ENCODE peak calls at places on chromosomes 1 and 21, in six cellular contexts. One of them, this sample, is unnamed. For H3K4me1, the result is how much of the 10 kb centered on the place peaks cover.

GRCh38 chr1:153476491-153477093 is 16.1 kb upstream of the S100A7 start:
- DNase-seq in IMR-90: no peak
- DNase-seq in fibroblast of lung: no peak
- DNase-seq in psoas muscle: no peak
- DNase-seq in GM23338: no peak
- DNase-seq in sigmoid colon: no peak
- DNase-seq in this sample: no peak

GRCh38 chr1:95086949-95087533 is 14.3 kb upstream of the ALG14 start:
- DNase-seq in IMR-90: peak
- DNase-seq in fibroblast of lung: peak
- DNase-seq in psoas muscle: no peak
- DNase-seq in GM23338: peak
- DNase-seq in sigmoid colon: no peak
- DNase-seq in this sample: peak

GRCh38 chr1:110265186-110265585 is 55.1 kb downstream of the KCNC4 start:
- DNase-seq in IMR-90: no peak
- DNase-seq in fibroblast of lung: no peak
- DNase-seq in psoas muscle: no peak
- DNase-seq in GM23338: no peak
- DNase-seq in sigmoid colon: no peak
- DNase-seq in this sample: no peak

GRCh38 chr1:47996406-47997226 is 569 bp downstream of the TRABD2B start:
- DNase-seq in IMR-90: no peak
- DNase-seq in fibroblast of lung: no peak
- DNase-seq in psoas muscle: peak
- DNase-seq in GM23338: peak
- DNase-seq in sigmoid colon: no peak
- DNase-seq in this sample: no peak

GRCh38 chr1:107936498-107937481 is 28.2 kb downstream of the VAV3 start:
- DNase-seq in IMR-90: peak
- DNase-seq in fibroblast of lung: peak
- DNase-seq in psoas muscle: peak
- DNase-seq in GM23338: peak
- DNase-seq in sigmoid colon: peak
- DNase-seq in this sample: peak

GRCh38 chr1:202133016-202133415 is 10.3 kb downstream of the GPR37L1 start:
- DNase-seq in IMR-90: no peak
- DNase-seq in fibroblast of lung: no peak
- DNase-seq in psoas muscle: peak
- DNase-seq in GM23338: no peak
- DNase-seq in sigmoid colon: peak
- DNase-seq in this sample: no peak

GRCh38 chr1:196598902-196599301 is 9.3 kb downstream of the KCNT2 start:
- DNase-seq in IMR-90: no peak
- DNase-seq in fibroblast of lung: no peak
- DNase-seq in psoas muscle: no peak
- DNase-seq in GM23338: no peak
- DNase-seq in sigmoid colon: no peak
- DNase-seq in this sample: no peak

GRCh38 chr1:151047925-151048644 is 534 bp downstream of the C1orf56 start:
- DNase-seq in IMR-90: peak
- DNase-seq in fibroblast of lung: peak
- DNase-seq in psoas muscle: peak
- DNase-seq in GM23338: peak
- DNase-seq in sigmoid colon: peak
- DNase-seq in this sample: peak

GRCh38 chr21:33069645-33069993 is 322 bp upstream of the OLIG1 start:
- DNase-seq in IMR-90: no peak
- DNase-seq in fibroblast of lung: no peak
- DNase-seq in psoas muscle: no peak
- DNase-seq in GM23338: no peak
- DNase-seq in sigmoid colon: no peak
- DNase-seq in this sample: no peak

GRCh38 chr21:38861989-38862683 is 56.4 kb downstream of the ETS2 start:
- DNase-seq in IMR-90: no peak
- DNase-seq in fibroblast of lung: no peak
- DNase-seq in psoas muscle: no peak
- DNase-seq in GM23338: no peak
- DNase-seq in sigmoid colon: no peak
- DNase-seq in this sample: no peak

GRCh38 chr1:2230781-2231666 is 2.9 kb downstream of the SKI start:
- DNase-seq in IMR-90: no peak
- DNase-seq in fibroblast of lung: peak
- DNase-seq in psoas muscle: no peak
- DNase-seq in GM23338: peak
- DNase-seq in sigmoid colon: no peak
- DNase-seq in this sample: no peak

GRCh38 chr1:15409400-15410222 is at the start of gene EFHD2:
- DNase-seq in IMR-90: peak
- DNase-seq in fibroblast of lung: peak
- DNase-seq in psoas muscle: peak
- DNase-seq in GM23338: peak
- DNase-seq in sigmoid colon: peak
- DNase-seq in this sample: peak

GRCh38 chr1:94539496-94539895 is 2.1 kb downstream of the F3 start:
- DNase-seq in IMR-90: peak
- DNase-seq in fibroblast of lung: no peak
- DNase-seq in psoas muscle: no peak
- DNase-seq in GM23338: no peak
- DNase-seq in sigmoid colon: no peak
- DNase-seq in this sample: no peak

GRCh38 chr1:28580706-28581530 is 11.1 kb upstream of the RAB42 start:
- DNase-seq in IMR-90: peak
- DNase-seq in fibroblast of lung: peak
- DNase-seq in psoas muscle: no peak
- DNase-seq in GM23338: peak
- DNase-seq in sigmoid colon: no peak
- DNase-seq in this sample: no peak

GRCh38 chr1:192088496-192088895 is 69.8 kb upstream of the RGS18 start:
- DNase-seq in IMR-90: no peak
- DNase-seq in fibroblast of lung: no peak
- DNase-seq in psoas muscle: no peak
- DNase-seq in GM23338: no peak
- DNase-seq in sigmoid colon: no peak
- DNase-seq in this sample: no peak

GRCh38 chr1:189149547-189150375 is 1327.9 kb downstream of the BRINP3 start:
- DNase-seq in IMR-90: no peak
- DNase-seq in fibroblast of lung: no peak
- DNase-seq in psoas muscle: no peak
- DNase-seq in GM23338: peak
- DNase-seq in sigmoid colon: no peak
- DNase-seq in this sample: no peak

GRCh38 chr1:22602060-22602740 is 34.2 kb upstream of the C1QA start:
- DNase-seq in IMR-90: no peak
- DNase-seq in fibroblast of lung: no peak
- DNase-seq in psoas muscle: no peak
- DNase-seq in GM23338: no peak
- DNase-seq in sigmoid colon: no peak
- DNase-seq in this sample: no peak

GRCh38 chr21:42595281-42596187 is 57.9 kb upstream of the PDE9A start:
- DNase-seq in IMR-90: no peak
- DNase-seq in fibroblast of lung: no peak
- DNase-seq in psoas muscle: no peak
- DNase-seq in GM23338: no peak
- DNase-seq in sigmoid colon: no peak
- DNase-seq in this sample: no peak

GRCh38 chr1:62428351-62428750 is 8.5 kb upstream of the USP1 start:
- DNase-seq in IMR-90: no peak
- DNase-seq in fibroblast of lung: no peak
- DNase-seq in psoas muscle: no peak
- DNase-seq in GM23338: no peak
- DNase-seq in sigmoid colon: no peak
- DNase-seq in this sample: no peak

GRCh38 chr1:106568575-106568974 is 487.9 kb upstream of the PRMT6 start:
- DNase-seq in IMR-90: no peak
- DNase-seq in fibroblast of lung: no peak
- DNase-seq in psoas muscle: no peak
- DNase-seq in GM23338: no peak
- DNase-seq in sigmoid colon: no peak
- DNase-seq in this sample: no peak

GRCh38 chr1:20150326-20150705 is 11.2 kb downstream of the PLA2G2F start:
- DNase-seq in IMR-90: no peak
- DNase-seq in fibroblast of lung: no peak
- DNase-seq in psoas muscle: no peak
- DNase-seq in GM23338: no peak
- DNase-seq in sigmoid colon: peak
- DNase-seq in this sample: no peak

GRCh38 chr1:86018311-86018923 is 138.2 kb downstream of the COL24A1 start:
- DNase-seq in IMR-90: peak
- DNase-seq in fibroblast of lung: peak
- DNase-seq in psoas muscle: no peak
- DNase-seq in GM23338: peak
- DNase-seq in sigmoid colon: no peak
- DNase-seq in this sample: no peak

GRCh38 chr1:153379591-153379990 is 4.2 kb upstream of the S100A12 start:
- DNase-seq in IMR-90: no peak
- DNase-seq in fibroblast of lung: no peak
- DNase-seq in psoas muscle: no peak
- DNase-seq in GM23338: no peak
- DNase-seq in sigmoid colon: no peak
- DNase-seq in this sample: no peak

GRCh38 chr1:175373786-175374623 is 181.4 kb upstream of the KIAA0040 start:
- DNase-seq in IMR-90: no peak
- DNase-seq in fibroblast of lung: peak
- DNase-seq in psoas muscle: no peak
- DNase-seq in GM23338: peak
- DNase-seq in sigmoid colon: no peak
- DNase-seq in this sample: no peak

GRCh38 chr1:182616130-182617074 is 12.2 kb upstream of the RGS16 start:
- DNase-seq in IMR-90: peak
- DNase-seq in fibroblast of lung: peak
- DNase-seq in psoas muscle: peak
- DNase-seq in GM23338: peak
- DNase-seq in sigmoid colon: peak
- DNase-seq in this sample: no peak

GRCh38 chr1:182617075-182617429 is 12.9 kb upstream of the RGS16 start:
- DNase-seq in IMR-90: no peak
- DNase-seq in fibroblast of lung: no peak
- DNase-seq in psoas muscle: no peak
- DNase-seq in GM23338: no peak
- DNase-seq in sigmoid colon: no peak
- DNase-seq in this sample: no peak

GRCh38 chr1:182614796-182615451 is 10.7 kb upstream of the RGS16 start:
- DNase-seq in IMR-90: peak
- DNase-seq in fibroblast of lung: peak
- DNase-seq in psoas muscle: peak
- DNase-seq in GM23338: peak
- DNase-seq in sigmoid colon: peak
- DNase-seq in this sample: peak

GRCh38 chr1:182615468-182616129 is 11.4 kb upstream of the RGS16 start:
- DNase-seq in IMR-90: no peak
- DNase-seq in fibroblast of lung: peak
- DNase-seq in psoas muscle: peak
- DNase-seq in GM23338: peak
- DNase-seq in sigmoid colon: peak
- DNase-seq in this sample: no peak

DNA sequence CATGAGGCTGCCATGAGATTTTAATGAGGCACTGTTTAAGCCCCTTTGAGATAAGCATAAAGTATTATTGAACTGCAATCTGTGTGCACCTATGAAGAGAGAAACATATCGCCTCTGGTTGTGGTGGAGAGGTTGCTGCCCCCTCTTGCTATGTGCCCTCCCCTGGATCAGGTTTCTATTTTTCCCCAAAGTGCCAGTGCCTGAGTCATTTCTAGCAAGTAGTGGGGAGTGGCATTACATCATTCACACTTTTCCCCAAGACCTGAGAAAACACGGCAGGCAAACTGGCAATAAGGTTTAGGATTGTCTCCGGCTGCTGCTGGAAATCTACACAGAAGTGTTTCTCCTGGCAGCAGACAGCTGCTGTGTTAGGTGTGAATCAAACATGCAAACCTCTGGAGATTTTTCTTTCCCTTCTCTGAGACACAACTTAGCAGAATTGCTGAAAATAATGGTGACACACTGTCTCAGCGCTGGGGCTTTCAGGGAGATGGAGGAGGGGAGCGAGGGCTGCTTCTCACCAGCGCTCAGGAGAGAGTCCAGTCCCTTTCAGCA is 13.6 kb upstream of the RGS16 start:
- DNase-seq in IMR-90: peak
- DNase-seq in fibroblast of lung: peak
- DNase-seq in psoas muscle: no peak
- DNase-seq in GM23338: no peak
- DNase-seq in sigmoid colon: no peak
- DNase-seq in this sample: no peak
- H3K27ac ChIP-seq in IMR-90: no peak
- H3K27ac ChIP-seq in fibroblast of lung: no peak
- H3K27ac ChIP-seq in psoas muscle: peak
- H3K27ac ChIP-seq in GM23338: no peak
- H3K27ac ChIP-seq in sigmoid colon: peak
- H3K27ac ChIP-seq in this sample: no peak

GRCh38 chr1:210650403-210650802 is 321.7 kb downstream of the HHAT start:
- DNase-seq in IMR-90: no peak
- DNase-seq in fibroblast of lung: no peak
- DNase-seq in psoas muscle: no peak
- DNase-seq in GM23338: no peak
- DNase-seq in sigmoid colon: no peak
- DNase-seq in this sample: no peak
- H3K4me1 ChIP-seq in IMR-90: under half
- H3K4me1 ChIP-seq in fibroblast of lung: under half
- H3K4me1 ChIP-seq in psoas muscle: under half
- H3K4me1 ChIP-seq in GM23338: under half
- H3K4me1 ChIP-seq in sigmoid colon: under half
- H3K4me1 ChIP-seq in this sample: under half

GRCh38 chr21:41365377-41366107 is 3.7 kb downstream of the MX2 start:
- DNase-seq in IMR-90: no peak
- DNase-seq in fibroblast of lung: no peak
- DNase-seq in psoas muscle: no peak
- DNase-seq in GM23338: no peak
- DNase-seq in sigmoid colon: no peak
- DNase-seq in this sample: no peak

GRCh38 chr21:41362605-41363369 is 960 bp downstream of the MX2 start:
- DNase-seq in IMR-90: no peak
- DNase-seq in fibroblast of lung: no peak
- DNase-seq in psoas muscle: no peak
- DNase-seq in GM23338: no peak
- DNase-seq in sigmoid colon: no peak
- DNase-seq in this sample: no peak

GRCh38 chr21:41361786-41362604 is at the start of gene MX2:
- DNase-seq in IMR-90: peak
- DNase-seq in fibroblast of lung: peak
- DNase-seq in psoas muscle: peak
- DNase-seq in GM23338: no peak
- DNase-seq in sigmoid colon: peak
- DNase-seq in this sample: peak

GRCh38 chr21:41364308-41364707 is 2.5 kb downstream of the MX2 start:
- DNase-seq in IMR-90: no peak
- DNase-seq in fibroblast of lung: no peak
- DNase-seq in psoas muscle: no peak
- DNase-seq in GM23338: no peak
- DNase-seq in sigmoid colon: no peak
- DNase-seq in this sample: no peak

GRCh38 chr21:41363370-41364270 is 1.8 kb downstream of the MX2 start:
- DNase-seq in IMR-90: no peak
- DNase-seq in fibroblast of lung: no peak
- DNase-seq in psoas muscle: no peak
- DNase-seq in GM23338: no peak
- DNase-seq in sigmoid colon: no peak
- DNase-seq in this sample: no peak
- H3K27ac ChIP-seq in IMR-90: no peak
- H3K27ac ChIP-seq in fibroblast of lung: no peak
- H3K27ac ChIP-seq in psoas muscle: no peak
- H3K27ac ChIP-seq in GM23338: no peak
- H3K27ac ChIP-seq in sigmoid colon: no peak
- H3K27ac ChIP-seq in this sample: no peak

GRCh38 chr1:8097077-8097799 is 71.1 kb upstream of the ERRFI1 start:
- DNase-seq in IMR-90: peak
- DNase-seq in fibroblast of lung: peak
- DNase-seq in psoas muscle: no peak
- DNase-seq in GM23338: no peak
- DNase-seq in sigmoid colon: no peak
- DNase-seq in this sample: no peak
- H3K4me1 ChIP-seq in IMR-90: under half
- H3K4me1 ChIP-seq in fibroblast of lung: under half
- H3K4me1 ChIP-seq in psoas muscle: under half
- H3K4me1 ChIP-seq in GM23338: under half
- H3K4me1 ChIP-seq in sigmoid colon: under half
- H3K4me1 ChIP-seq in this sample: under half

This sample was measured in gastrocnemius medialis.